ENCODE peak calls at places on chromosomes 3 and 15, in seven cellular contexts. D is heart left ventricle, O is tibial nerve, Q is GM23338, J is transverse colon, M is endodermal cell, A is psoas muscle. U is an unnamed sample.

GRCh38 chr3:98985406-98985805 is 83.9 kb upstream of the DCBLD2 start:
- DNase-seq in D (no peak), O (no peak), Q (no peak), J (no peak), M (no peak), A (no peak), U (peak; percentile 42)

GRCh38 chr15:48010321-48010720 is 110.5 kb upstream of the SLC24A5 start:
- DNase-seq in D (no peak), O (no peak), Q (no peak), J (no peak), M (no peak), A (no peak), U (no peak)

GRCh38 chr3:170801597-170801996 is 68.4 kb downstream of the RPL22L1 start:
- DNase-seq in D (no peak), O (no peak), Q (no peak), J (no peak), M (no peak), A (no peak), U (no peak)

GRCh38 chr15:49055630-49056029 is 9.4 kb upstream of the SECISBP2L start:
- DNase-seq in D (no peak), O (no peak), Q (no peak), J (no peak), M (no peak), A (no peak), U (no peak)

GRCh38 chr3:42662037-42662812 is 8.7 kb downstream of the ZBTB47 start:
- DNase-seq in D (no peak), O (no peak), Q (no peak), J (no peak), M (no peak), A (no peak), U (no peak)

GRCh38 chr15:73927476-73928240 is 1.4 kb downstream of the LOXL1 start:
- DNase-seq in D (peak; percentile 71), O (no peak), Q (peak; percentile 81), J (peak; percentile 70), M (peak; percentile 89), A (peak; percentile 60), U (peak; percentile 82)

GRCh38 chr15:77410701-77411613 is 8.9 kb downstream of the PEAK1 start:
- DNase-seq in D (no peak), O (no peak), Q (no peak), J (no peak), M (no peak), A (no peak), U (no peak)

GRCh38 chr3:184618793-184619192 is 57.2 kb downstream of the EPHB3 start:
- DNase-seq in D (no peak), O (no peak), Q (no peak), J (no peak), M (no peak), A (no peak), U (no peak)

GRCh38 chr3:79018671-79019136 is 749.1 kb downstream of the ROBO1 start:
- DNase-seq in D (peak; percentile 50), O (no peak), Q (peak; percentile 77), J (peak; percentile 31), M (peak; percentile 87), A (peak; percentile 67), U (peak; percentile 83)

GRCh38 chr15:44092221-44092620 is 102.8 kb downstream of the FRMD5 start:
- DNase-seq in D (no peak), O (no peak), Q (no peak), J (no peak), M (no peak), A (no peak), U (no peak)

GRCh38 chr3:108623504-108623903 is 34.0 kb downstream of the DZIP3 start:
- DNase-seq in D (no peak), O (no peak), Q (no peak), J (no peak), M (no peak), A (no peak), U (no peak)

GRCh38 chr3:52091566-52092290 is 35.4 kb upstream of the DUSP7 start:
- DNase-seq in D (no peak), O (no peak), Q (no peak), J (no peak), M (no peak), A (no peak), U (peak; percentile 52)

GRCh38 chr3:86702381-86702958 is 288.5 kb downstream of the VGLL3 start:
- DNase-seq in D (no peak), O (no peak), Q (peak; percentile 23), J (no peak), M (no peak), A (no peak), U (peak; percentile 0)

GRCh38 chr3:123392368-123392767 is 56.5 kb downstream of the ADCY5 start:
- DNase-seq in D (no peak), O (no peak), Q (no peak), J (no peak), M (no peak), A (no peak), U (no peak)

GRCh38 chr3:23966308-23966707 is 21.2 kb downstream of the NR1D2 start:
- DNase-seq in D (no peak), O (no peak), Q (no peak), J (no peak), M (no peak), A (no peak), U (peak; percentile 62)
- H3K36me3 ChIP-seq in D (peaks cover 97% of the 10 kb centered on the region), O (peaks cover 7% of the 10 kb centered on the region), Q (peaks cover 14% of the 10 kb centered on the region), J (peaks cover 20% of the 10 kb centered on the region), M (peaks cover 61% of the 10 kb centered on the region), A (peaks cover 94% of the 10 kb centered on the region), U (peaks cover 30% of the 10 kb centered on the region)

GRCh38 chr3:135013206-135013605 is 218.1 kb downstream of the EPHB1 start:
- DNase-seq in D (no peak), O (no peak), Q (no peak), J (no peak), M (no peak), A (no peak), U (no peak)
- H3K27ac ChIP-seq in D (no peak overlapping the region), O (no peak overlapping the region), Q (no peak overlapping the region), J (no peak overlapping the region), M (no peak overlapping the region), A (no peak overlapping the region), U (no peak overlapping the region)

DNA sequence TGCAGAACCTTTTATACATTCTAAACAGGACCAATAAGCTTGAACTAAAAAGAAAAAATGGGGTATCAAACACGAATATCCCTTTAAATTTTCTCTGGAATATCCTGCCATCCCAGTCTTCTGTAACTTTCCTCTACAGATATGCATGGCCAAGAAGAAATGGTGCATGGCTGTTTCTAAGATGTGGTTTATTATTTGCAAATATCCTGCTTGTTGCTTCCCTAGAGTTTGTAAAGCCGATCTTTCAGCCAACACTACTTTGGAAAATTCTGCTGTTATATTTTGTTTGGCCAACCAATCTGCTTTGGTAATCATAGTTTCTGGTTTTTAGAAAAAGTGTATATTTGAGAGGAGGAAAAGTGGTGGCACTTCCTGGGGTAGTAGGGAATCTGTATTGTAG is 13.9 kb downstream of the PHLDB2 start:
- DNase-seq in D (no peak), O (no peak), Q (no peak), J (no peak), M (no peak), A (no peak), U (no peak)
- H3K4me1 ChIP-seq in D (no peaks in the 10 kb centered on the region), O (peaks cover 68% of the 10 kb centered on the region), Q (peaks cover 46% of the 10 kb centered on the region), J (peaks cover 39% of the 10 kb centered on the region), M (peaks cover 12% of the 10 kb centered on the region), A (no peaks in the 10 kb centered on the region), U (peaks cover 15% of the 10 kb centered on the region)

GRCh38 chr3:53238051-53238850 is 17.6 kb downstream of the TKT start:
- DNase-seq in D (no peak), O (no peak), Q (no peak), J (peak; percentile 51), M (no peak), A (no peak), U (no peak)
- H3K36me3 ChIP-seq in D (peaks cover 87% of the 10 kb centered on the region), O (peaks cover 2% of the 10 kb centered on the region), Q (peaks cover 59% of the 10 kb centered on the region), J (peaks cover 43% of the 10 kb centered on the region), M (peaks cover 72% of the 10 kb centered on the region), A (peaks cover 90% of the 10 kb centered on the region), U (peaks cover 35% of the 10 kb centered on the region)

GRCh38 chr3:155646554-155647189 is 98.2 kb downstream of the PLCH1 start:
- DNase-seq in D (no peak), O (no peak), Q (no peak), J (no peak), M (no peak), A (no peak), U (no peak)
- H3K27ac ChIP-seq in D (no peak overlapping the region), O (no peak overlapping the region), Q (peak overlapping the region; percentile 40), J (no peak overlapping the region), M (no peak overlapping the region), A (no peak overlapping the region), U (peak overlapping the region; percentile 13)

GRCh38 chr15:27576576-27576975 is 522.5 kb downstream of the OCA2 start:
- DNase-seq in D (no peak), O (no peak), Q (no peak), J (no peak), M (no peak), A (no peak), U (no peak)

GRCh38 chr15:27579738-27580137 is 519.4 kb downstream of the OCA2 start:
- DNase-seq in D (no peak), O (no peak), Q (no peak), J (no peak), M (no peak), A (no peak), U (no peak)

GRCh38 chr15:27570746-27571145 is 528.4 kb downstream of the OCA2 start:
- DNase-seq in D (no peak), O (no peak), Q (no peak), J (no peak), M (no peak), A (no peak), U (no peak)

GRCh38 chr15:27574541-27575054 is 524.5 kb downstream of the OCA2 start:
- DNase-seq in D (no peak), O (no peak), Q (no peak), J (no peak), M (no peak), A (no peak), U (no peak)

DNA sequence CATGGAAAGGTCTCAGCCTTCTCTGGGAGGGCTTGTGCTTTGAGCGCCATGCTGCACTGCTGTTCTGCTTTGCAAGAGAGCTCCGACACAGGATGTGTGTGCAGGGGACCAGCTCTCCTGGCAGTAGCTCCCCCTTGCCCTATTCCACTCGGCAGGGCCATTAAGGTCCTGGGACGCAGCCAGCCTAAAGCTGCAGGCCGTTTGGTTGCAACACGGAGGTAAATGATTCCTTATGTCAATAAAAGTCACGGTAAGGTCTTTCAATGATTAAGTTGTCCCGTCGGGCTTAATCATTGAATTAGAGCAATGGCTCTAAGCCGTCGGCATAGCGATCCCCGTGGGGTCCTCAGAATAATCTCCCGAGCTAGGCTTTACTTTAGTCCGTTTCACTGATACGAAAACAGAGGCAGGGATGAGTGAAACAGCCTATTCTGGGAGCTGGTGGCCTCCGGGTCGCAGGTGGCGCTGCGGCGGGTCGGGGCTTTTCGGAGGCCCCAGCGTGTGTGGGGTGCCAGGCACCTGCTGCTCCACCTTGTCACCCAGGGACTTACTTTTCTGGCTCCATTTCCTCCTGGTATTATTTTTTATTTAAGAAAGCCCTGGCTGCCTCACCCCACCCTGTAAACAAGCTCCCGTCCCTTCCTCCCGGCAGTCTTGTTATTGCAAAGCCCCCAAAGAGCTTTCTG is 525.2 kb downstream of the OCA2 start:
- DNase-seq in D (no peak), O (no peak), Q (no peak), J (no peak), M (no peak), A (no peak), U (no peak)
- H3K4me1 ChIP-seq in D (no peaks in the 10 kb centered on the region), O (no peaks in the 10 kb centered on the region), Q (no peaks in the 10 kb centered on the region), J (no peaks in the 10 kb centered on the region), M (no peaks in the 10 kb centered on the region), A (no peaks in the 10 kb centered on the region), U (no peaks in the 10 kb centered on the region)